ENCODE peak calls at places on chromosomes 13 and 19, in ten cellular contexts. F is neuronal stem cell; K is activated CD4-positive, alpha-beta T cell treated with anti-CD3 and anti-CD28 coated beads, Interleukin-2, amount 50 U/mL, for 4 hours; Z is EH; X is fibroblast of lung; T is AG04450; M is stimulated activated CD8-positive, alpha-beta memory T cell treated with anti-CD3 and anti-CD28 coated beads, Interleukin-15, amount 100 ng/mL, for 48 hours; E is nucleus accumbens; L is activated T-cell treated with anti-CD3 and anti-CD28 coated beads for 1 hour; D is stimulated activated CD4-positive, alpha-beta T cell treated with anti-CD3 and anti-CD28 coated beads, Interleukin-2, amount 100 ng/mL, for 48 hours. B is an unnamed sample.

GRCh38 chr19:42553292-42554045 is 25.2 kb upstream of the CEACAM1 start:
- DNase-seq in T (peak; percentile 27), Z (peak; percentile 86), X (peak; percentile 53), L (no peak), K (no peak), D (no peak), M (no peak), F (no peak), E (no peak), B (no peak)

GRCh38 chr13:25920277-25920676 is 131.5 kb downstream of the SHISA2 start:
- DNase-seq in T (no peak), Z (no peak), F (no peak), M (no peak), X (no peak), E (no peak), D (no peak), L (no peak), K (no peak), B (no peak)

GRCh38 chr19:10343495-10343894 is 4.1 kb upstream of the ICAM3 start:
- DNase-seq in L (no peak), F (no peak), M (no peak), X (no peak), T (no peak), K (no peak), D (no peak), Z (peak; percentile 5), E (no peak), B (no peak)

GRCh38 chr19:55857149-55857548 is 20.8 kb downstream of the NLRP4 start:
- DNase-seq in D (no peak), E (no peak), F (no peak), X (no peak), Z (no peak), L (no peak), T (no peak), K (no peak), M (no peak), B (no peak)

GRCh38 chr19:38726761-38727301 is 17.4 kb downstream of the CAPN12 start:
- DNase-seq in X (no peak), F (no peak), K (no peak), D (no peak), E (no peak), T (no peak), L (no peak), M (no peak), Z (no peak), B (peak; percentile 5)

GRCh38 chr19:28715157-28715556 is 497.8 kb downstream of the UQCRFS1 start:
- DNase-seq in F (no peak), M (no peak), K (no peak), T (no peak), X (no peak), Z (peak; percentile 13), D (no peak), E (no peak), L (no peak), B (no peak)

GRCh38 chr19:5172859-5173577 is 167.6 kb downstream of the PTPRS start:
- DNase-seq in K (no peak), L (no peak), F (no peak), X (peak; percentile 94), Z (peak; percentile 100), T (peak; percentile 72), E (peak; percentile 10), D (no peak), M (no peak), B (no peak)

GRCh38 chr19:48424694-48425219 is 21.0 kb upstream of the GRWD1 start:
- DNase-seq in X (peak; percentile 39), Z (peak; percentile 76), D (no peak), T (no peak), E (no peak), F (no peak), K (no peak), M (no peak), L (no peak), B (peak; percentile 12)

GRCh38 chr19:24140099-24140498 is 53.1 kb downstream of the ZNF254 start:
- DNase-seq in Z (peak; percentile 37), T (peak; percentile 83), X (peak; percentile 75), K (no peak), M (no peak), L (no peak), D (no peak), F (no peak), E (no peak), B (no peak)